ENCODE peak calls at places on chromosomes 13 and 19, in four cellular contexts. X, L, H and C are unnamed samples.

GRCh38 chr13:71240906-71241305 is 626.1 kb downstream of the DACH1 start:
- DNase-seq in L (peak; percentile 16), X (no peak), H (no peak), C (no peak)

GRCh38 chr19:9838324-9838723 is 3.2 kb downstream of the PIN1 start:
- DNase-seq in H (no peak), X (no peak), L (no peak), C (no peak)

GRCh38 chr19:27793128-27793643 is 1419.8 kb downstream of the UQCRFS1 start:
- DNase-seq in H (peak; percentile 57), L (peak; percentile 79), X (peak; percentile 85), C (peak; percentile 86)

GRCh38 chr13:108733141-108733540 is 103.7 kb downstream of the MYO16 start:
- DNase-seq in L (no peak), X (no peak), H (no peak), C (no peak)

GRCh38 chr19:1063030-1063908 is 3.7 kb upstream of the ARHGAP45 start:
- DNase-seq in X (no peak), H (no peak), L (peak; percentile 72), C (no peak)

GRCh38 chr19:50341091-50341564 is 12.0 kb upstream of the KCNC3 start:
- DNase-seq in H (no peak), X (no peak), L (no peak), C (no peak)

GRCh38 chr13:33217256-33217655 is 68.3 kb downstream of the STARD13 start:
- DNase-seq in H (no peak), L (no peak), X (no peak), C (no peak)

GRCh38 chr13:59671853-59672252 is 491.9 kb downstream of the DIAPH3 start:
- DNase-seq in X (no peak), L (no peak), H (no peak), C (no peak)

GRCh38 chr19:4692275-4693077 is 22.3 kb upstream of the MYDGF start:
- DNase-seq in L (no peak), H (no peak), X (no peak), C (no peak)

GRCh38 chr13:36163809-36164308 is 32.7 kb upstream of the DCLK1 start:
- DNase-seq in X (peak; percentile 89), H (no peak), L (no peak), C (no peak)

GRCh38 chr13:20997301-20998061 is 63.9 kb downstream of the LATS2 start:
- DNase-seq in X (no peak), H (no peak), L (no peak), C (peak; percentile 35)

GRCh38 chr13:101640797-101641400 is 188.4 kb downstream of the ITGBL1 start:
- DNase-seq in H (no peak), X (no peak), L (no peak), C (no peak)

GRCh38 chr13:98240131-98240530 is 63.1 kb upstream of the RNF113B start:
- DNase-seq in H (no peak), X (no peak), L (no peak), C (no peak)

GRCh38 chr13:102596147-102597028 is at the start of gene TPP2:
- DNase-seq in X (peak; percentile 99), H (peak; percentile 89), L (peak; percentile 99), C (peak; percentile 98)

GRCh38 chr13:47066261-47066660 is 169.4 kb upstream of the HTR2A start:
- DNase-seq in L (no peak), X (no peak), H (no peak), C (no peak)

GRCh38 chr13:29702912-29703351 is 107.4 kb upstream of the SLC7A1 start:
- DNase-seq in X (no peak), H (no peak), L (no peak), C (no peak)

GRCh38 chr13:72023895-72024294 is 156.9 kb upstream of the DACH1 start:
- DNase-seq in L (no peak), H (no peak), X (no peak), C (no peak)

GRCh38 chr13:111204438-111205177 is 89.5 kb downstream of the ARHGEF7 start:
- DNase-seq in X (peak; percentile 64), L (peak; percentile 47), H (no peak), C (no peak)
- H3K4me3 ChIP-seq in X (no peak overlapping the region), L (no peak overlapping the region), H (no peak overlapping the region), C (no peak overlapping the region)

DNA sequence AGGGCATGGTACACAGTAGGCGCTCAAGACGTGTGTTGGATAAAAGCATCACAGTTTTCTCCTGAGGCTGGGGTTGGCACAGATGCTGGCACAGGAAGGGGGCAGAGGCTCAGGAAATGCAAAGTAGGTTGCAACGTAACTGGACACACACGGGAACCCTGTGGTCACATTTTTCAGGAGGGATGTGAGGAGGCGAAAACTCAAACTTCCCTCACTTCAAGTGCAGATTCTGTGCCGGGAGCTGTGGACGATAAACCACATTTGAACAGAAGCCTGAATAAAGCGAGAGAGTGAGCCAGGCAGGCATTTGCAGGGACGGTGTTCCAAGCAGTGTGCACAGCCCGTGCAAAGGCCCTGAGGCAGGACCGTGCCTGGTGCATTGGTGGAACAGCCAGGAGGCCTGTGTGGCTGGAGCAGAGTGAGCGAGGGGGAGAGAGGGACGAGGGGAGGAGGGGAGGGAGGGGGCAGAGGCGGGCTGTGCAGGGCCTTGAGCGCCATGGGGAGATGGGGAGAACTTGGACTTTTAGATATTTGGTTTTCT is 40.3 kb downstream of the NFIC start:
- DNase-seq in L (no peak), X (no peak), H (no peak), C (no peak)
- H3K4me1 ChIP-seq in L (no peaks in the 10 kb centered on the region), X (peaks cover 10% of the 10 kb centered on the region), H (peaks cover 54% of the 10 kb centered on the region), C (peaks cover 5% of the 10 kb centered on the region)

DNA sequence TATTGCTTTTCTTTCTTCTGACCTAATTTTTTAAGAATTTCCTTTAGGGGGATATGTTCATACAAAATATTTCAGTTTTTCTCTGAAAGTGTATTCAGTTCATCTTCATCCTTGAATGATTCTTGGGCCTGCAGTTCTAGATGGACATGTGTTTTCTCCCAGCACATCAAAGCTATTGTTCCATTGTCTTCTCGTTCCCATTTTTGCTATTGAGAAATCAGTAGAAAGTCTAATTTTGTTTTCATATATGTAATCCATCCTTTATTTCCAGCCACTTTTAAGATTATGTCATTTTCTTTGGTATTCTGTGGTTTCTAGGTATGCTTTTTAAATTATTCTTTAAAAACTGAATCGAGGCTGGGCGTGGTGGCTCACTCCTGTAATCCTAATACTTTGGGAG is 15.8 kb upstream of the GRAMD1A start:
- DNase-seq in X (no peak), L (no peak), H (no peak), C (no peak)
- H3K4me3 ChIP-seq in X (no peak overlapping the region), L (no peak overlapping the region), H (no peak overlapping the region), C (no peak overlapping the region)

GRCh38 chr19:15287496-15287895 is 44.8 kb downstream of the BRD4 start:
- DNase-seq in L (no peak), X (no peak), H (no peak), C (no peak)
- H3K4me1 ChIP-seq in L (peaks cover 47% of the 10 kb centered on the region), X (peaks cover 44% of the 10 kb centered on the region), H (peaks cover 56% of the 10 kb centered on the region), C (peaks cover 26% of the 10 kb centered on the region)

GRCh38 chr19:41551711-41552110 is 24.3 kb upstream of the CEACAM21 start:
- DNase-seq in L (no peak), X (no peak), H (no peak), C (no peak)
- H3K4me3 ChIP-seq in L (no peak overlapping the region), X (no peak overlapping the region), H (no peak overlapping the region), C (no peak overlapping the region)